ENCODE peak calls at places on chromosomes 5 and 9, in six cellular contexts. J is ovary; N is natural killer cell; B is stimulated activated CD4-positive, alpha-beta T cell treated with anti-CD3 and anti-CD28 coated beads, Interleukin-2, amount 100 ng/mL, for 48 hours; M is sigmoid colon; Q is Right ventricle myocardium superior. I is an unnamed sample.

GRCh38 chr9:124350485-124351263 is 64.6 kb downstream of the PSMB7 start:
- DNase-seq in J (no peak), N (no peak), B (no peak), M (peak; percentile 49), Q (peak; percentile 30), I (no peak)

GRCh38 chr5:113606298-113607134 is 93.0 kb downstream of the YTHDC2 start:
- DNase-seq in J (peak; percentile 51), N (no peak), B (peak; percentile 24), M (no peak), Q (no peak), I (peak; percentile 56)

GRCh38 chr9:72980183-72980582 is 27.3 kb upstream of the ALDH1A1 start:
- DNase-seq in J (no peak), N (no peak), B (no peak), M (no peak), Q (no peak), I (no peak)

GRCh38 chr9:91948423-91949292 is 1.4 kb downstream of the ROR2 start:
- DNase-seq in J (peak; percentile 79), N (no peak), B (no peak), M (peak; percentile 92), Q (peak; percentile 47), I (peak; percentile 57)

GRCh38 chr9:124242331-124243194 is 15.2 kb upstream of the NEK6 start:
- DNase-seq in J (peak; percentile 44), N (no peak), B (no peak), M (peak; percentile 74), Q (peak; percentile 52), I (peak; percentile 59)

GRCh38 chr5:130135506-130135905 is 231.2 kb downstream of the CHSY3 start:
- DNase-seq in J (no peak), N (no peak), B (no peak), M (no peak), Q (no peak), I (peak; percentile 7)

GRCh38 chr5:155839251-155840037 is 487.5 kb upstream of the SGCD start:
- DNase-seq in J (no peak), N (no peak), B (no peak), M (no peak), Q (no peak), I (peak; percentile 0)

GRCh38 chr9:136007906-136008692 is 46.9 kb upstream of the UBAC1 start:
- DNase-seq in J (no peak), N (no peak), B (no peak), M (no peak), Q (no peak), I (peak; percentile 88)

GRCh38 chr5:104347119-104347708 is 784.6 kb upstream of the NUDT12 start:
- DNase-seq in J (no peak), N (no peak), B (no peak), M (no peak), Q (no peak), I (peak; percentile 38)

GRCh38 chr9:117307701-117308100 is 107.2 kb downstream of the ASTN2 start:
- DNase-seq in J (no peak), N (no peak), B (no peak), M (no peak), Q (no peak), I (no peak)

GRCh38 chr5:68962632-68963484 is 131.0 kb upstream of the SLC30A5 start:
- DNase-seq in J (peak; percentile 67), N (no peak), B (peak; percentile 10), M (peak; percentile 84), Q (peak; percentile 54), I (peak; percentile 52)

GRCh38 chr5:40619406-40619805 is 60.3 kb upstream of the PTGER4 start:
- DNase-seq in J (no peak), N (no peak), B (no peak), M (no peak), Q (no peak), I (no peak)

GRCh38 chr5:37494756-37495155 is 115.6 kb downstream of the WDR70 start:
- DNase-seq in J (no peak), N (no peak), B (no peak), M (peak; percentile 66), Q (no peak), I (no peak)

GRCh38 chr9:129726322-129727160 is 26.3 kb downstream of the PTGES start:
- DNase-seq in J (peak; percentile 59), N (peak; percentile 49), B (peak; percentile 66), M (peak; percentile 82), Q (peak; percentile 82), I (peak; percentile 78)

GRCh38 chr5:159928122-159928960 is 12.1 kb downstream of the ADRA1B start:
- DNase-seq in J (no peak), N (no peak), B (no peak), M (no peak), Q (peak; percentile 76), I (peak; percentile 90)

GRCh38 chr5:16134204-16134603 is 45.4 kb downstream of the MARCHF11 start:
- DNase-seq in J (no peak), N (no peak), B (no peak), M (no peak), Q (no peak), I (no peak)

GRCh38 chr5:82275267-82275664 is 2.9 kb downstream of the RPS23 start:
- DNase-seq in J (no peak), N (no peak), B (no peak), M (no peak), Q (no peak), I (no peak)

GRCh38 chr9:31272456-31273295 is 1111.8 kb upstream of the ACO1 start:
- DNase-seq in J (no peak), N (no peak), B (no peak), M (no peak), Q (no peak), I (no peak)

GRCh38 chr5:178115835-178116405 is 2.6 kb downstream of the N4BP3 start:
- DNase-seq in J (no peak), N (no peak), B (no peak), M (no peak), Q (no peak), I (no peak)

GRCh38 chr9:86176468-86176867 is 77.1 kb upstream of the GOLM1 start:
- DNase-seq in J (no peak), N (no peak), B (no peak), M (no peak), Q (no peak), I (no peak)

GRCh38 chr9:107361816-107362215 is 78.7 kb downstream of the RAD23B start:
- DNase-seq in J (no peak), N (no peak), B (no peak), M (no peak), Q (no peak), I (no peak)

GRCh38 chr5:132265336-132266030 is 8.0 kb downstream of the PDLIM4 start:
- DNase-seq in J (peak; percentile 61), N (no peak), B (no peak), M (peak; percentile 91), Q (peak; percentile 60), I (peak; percentile 96)

GRCh38 chr5:74556631-74557595 is 83.6 kb downstream of the ENC1 start:
- DNase-seq in J (no peak), N (no peak), B (no peak), M (no peak), Q (no peak), I (peak; percentile 48)

GRCh38 chr9:134367061-134367460 is 40.8 kb downstream of the RXRA start:
- DNase-seq in J (no peak), N (no peak), B (no peak), M (no peak), Q (no peak), I (no peak)

GRCh38 chr9:38112010-38112409 is 43.0 kb upstream of the SHB start:
- DNase-seq in J (no peak), N (no peak), B (no peak), M (no peak), Q (no peak), I (no peak)

GRCh38 chr5:170885281-170885680 is 23.5 kb downstream of the RANBP17 start:
- DNase-seq in J (no peak), N (no peak), B (no peak), M (no peak), Q (no peak), I (peak; percentile 71)

GRCh38 chr5:135810188-135810943 is 24.1 kb upstream of the SLC25A48 start:
- DNase-seq in J (no peak), N (no peak), B (no peak), M (peak; percentile 72), Q (no peak), I (no peak)

I was measured in IMR-90.